ENCODE peak calls at places on chromosomes 7 and 10, in eight cellular contexts. T, D, L, S, G, Y, A and K are unnamed samples.

GRCh38 chr10:123097039-123097438 is 38.7 kb upstream of the HMX3 start:
- DNase-seq in T (no peak), D (no peak), L (no peak), S (no peak), G (no peak), Y (no peak), A (no peak), K (no peak)

GRCh38 chr10:131050162-131050766 is 261.3 kb downstream of the TCERG1L start:
- DNase-seq in T (no peak), D (no peak), L (no peak), S (no peak), G (no peak), Y (no peak), A (no peak), K (no peak)

GRCh38 chr10:69636626-69637550 is 6.8 kb downstream of the FAM241B start:
- DNase-seq in T (no peak), D (no peak), L (no peak), S (peak), G (no peak), Y (peak), A (peak), K (peak)

GRCh38 chr7:27793780-27794179 is 53.8 kb downstream of the TAX1BP1 start:
- DNase-seq in T (peak), D (no peak), L (no peak), S (peak), G (no peak), Y (no peak), A (no peak), K (no peak)

GRCh38 chr7:30799206-30799975 is 28.2 kb downstream of the MINDY4 start:
- DNase-seq in T (peak), D (peak), L (no peak), S (peak), G (no peak), Y (no peak), A (no peak), K (no peak)

GRCh38 chr7:155282671-155283070 is 15.0 kb upstream of the INSIG1 start:
- DNase-seq in T (no peak), D (peak), L (no peak), S (no peak), G (no peak), Y (no peak), A (no peak), K (no peak)

GRCh38 chr10:66788142-66788541 is 137.7 kb upstream of the LRRTM3 start:
- DNase-seq in T (no peak), D (no peak), L (no peak), S (no peak), G (no peak), Y (no peak), A (no peak), K (no peak)

GRCh38 chr7:20797174-20798080 is 10.7 kb upstream of the SP8 start:
- DNase-seq in T (no peak), D (no peak), L (peak), S (no peak), G (no peak), Y (no peak), A (no peak), K (no peak)

GRCh38 chr10:79268100-79268670 is 79.1 kb upstream of the PPIF start:
- DNase-seq in T (peak), D (no peak), L (no peak), S (peak), G (no peak), Y (no peak), A (no peak), K (no peak)

GRCh38 chr7:98091061-98091460 is 15.6 kb upstream of the LMTK2 start:
- DNase-seq in T (no peak), D (no peak), L (no peak), S (peak), G (no peak), Y (no peak), A (no peak), K (no peak)

GRCh38 chr10:114767101-114767588 is 54.4 kb upstream of the FHIP2A start:
- DNase-seq in T (peak), D (no peak), L (no peak), S (peak), G (no peak), Y (no peak), A (no peak), K (no peak)

GRCh38 chr7:14687777-14688176 is 214.8 kb downstream of the DGKB start:
- DNase-seq in T (peak), D (no peak), L (no peak), S (no peak), G (no peak), Y (no peak), A (no peak), K (no peak)
- H3K4me3 ChIP-seq in T (no peak), D (no peak), L (no peak), S (no peak), G (no peak), Y (no peak), A (no peak), K (no peak)

GRCh38 chr10:124389613-124390361 is 28.9 kb downstream of the OAT start:
- DNase-seq in T (no peak), D (peak), L (no peak), S (no peak), G (no peak), Y (no peak), A (no peak), K (no peak)
- TF ChIP-seq CTCF in T (no peak), D (no peak), L (no peak), S (no peak), G (no peak), Y (no peak), A (no peak), K (no peak)

GRCh38 chr7:112997831-112998230 is 88.8 kb downstream of the GPR85 start:
- DNase-seq in T (no peak), D (no peak), L (no peak), S (no peak), G (no peak), Y (no peak), A (no peak), K (no peak)

GRCh38 chr7:112996472-112996871 is 90.2 kb downstream of the GPR85 start:
- DNase-seq in T (no peak), D (no peak), L (no peak), S (no peak), G (no peak), Y (no peak), A (no peak), K (no peak)

GRCh38 chr7:112995091-112995824 is 91.4 kb downstream of the GPR85 start:
- DNase-seq in T (peak), D (no peak), L (peak), S (peak), G (peak), Y (no peak), A (no peak), K (no peak)

GRCh38 chr7:112990619-112991018 is 96.0 kb downstream of the GPR85 start:
- DNase-seq in T (peak), D (no peak), L (no peak), S (peak), G (no peak), Y (no peak), A (no peak), K (no peak)

GRCh38 chr7:112994666-112995065 is 92.0 kb downstream of the GPR85 start:
- DNase-seq in T (no peak), D (no peak), L (no peak), S (no peak), G (no peak), Y (no peak), A (no peak), K (no peak)
- H3K27ac ChIP-seq in T (no peak), D (peak), L (no peak), S (no peak), G (peak), Y (no peak), A (no peak), K (no peak)

DNA sequence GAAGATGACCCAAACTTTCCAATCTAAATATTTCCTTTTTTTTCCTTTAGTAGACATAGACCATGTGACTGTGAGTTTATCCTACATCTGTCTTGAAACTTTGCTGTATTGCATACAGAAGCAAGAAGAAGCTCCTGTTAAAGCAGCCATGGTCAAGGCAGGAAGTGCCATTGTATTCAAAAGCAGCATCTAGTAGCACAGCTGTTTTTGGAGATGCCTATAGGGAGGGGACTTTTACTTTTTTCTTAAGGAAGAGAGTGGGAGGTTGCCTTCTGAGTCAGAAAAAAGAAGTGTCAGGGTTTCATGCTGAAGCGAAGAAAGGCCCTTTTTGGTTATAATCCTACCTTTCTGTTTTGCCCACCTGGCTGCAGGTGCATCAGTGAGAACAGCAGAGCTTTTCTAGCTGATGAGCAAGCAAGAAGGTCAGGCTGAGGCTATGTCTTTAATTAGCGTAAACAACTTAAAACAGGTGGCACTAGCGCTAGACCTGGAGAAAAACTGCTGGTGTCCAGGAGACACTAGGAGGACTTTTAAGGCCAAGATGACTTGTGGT is 234.1 kb upstream of the AGK start:
- DNase-seq in T (no peak), D (no peak), L (no peak), S (no peak), G (no peak), Y (no peak), A (no peak), K (no peak)
- H3K4me3 ChIP-seq in T (no peak), D (no peak), L (no peak), S (no peak), G (no peak), Y (no peak), A (no peak), K (no peak)

GRCh38 chr7:73974948-73975926 is 52.7 kb upstream of the ELN start:
- DNase-seq in T (no peak), D (peak), L (no peak), S (no peak), G (no peak), Y (no peak), A (no peak), K (no peak)

GRCh38 chr7:73977626-73978618 is 50.1 kb upstream of the ELN start:
- DNase-seq in T (no peak), D (peak), L (no peak), S (no peak), G (no peak), Y (no peak), A (no peak), K (peak)

GRCh38 chr7:73976761-73977625 is 51.0 kb upstream of the ELN start:
- DNase-seq in T (no peak), D (peak), L (no peak), S (no peak), G (no peak), Y (no peak), A (no peak), K (no peak)

GRCh38 chr7:73980206-73980605 is 47.8 kb upstream of the ELN start:
- DNase-seq in T (no peak), D (peak), L (no peak), S (no peak), G (no peak), Y (no peak), A (no peak), K (no peak)

DNA sequence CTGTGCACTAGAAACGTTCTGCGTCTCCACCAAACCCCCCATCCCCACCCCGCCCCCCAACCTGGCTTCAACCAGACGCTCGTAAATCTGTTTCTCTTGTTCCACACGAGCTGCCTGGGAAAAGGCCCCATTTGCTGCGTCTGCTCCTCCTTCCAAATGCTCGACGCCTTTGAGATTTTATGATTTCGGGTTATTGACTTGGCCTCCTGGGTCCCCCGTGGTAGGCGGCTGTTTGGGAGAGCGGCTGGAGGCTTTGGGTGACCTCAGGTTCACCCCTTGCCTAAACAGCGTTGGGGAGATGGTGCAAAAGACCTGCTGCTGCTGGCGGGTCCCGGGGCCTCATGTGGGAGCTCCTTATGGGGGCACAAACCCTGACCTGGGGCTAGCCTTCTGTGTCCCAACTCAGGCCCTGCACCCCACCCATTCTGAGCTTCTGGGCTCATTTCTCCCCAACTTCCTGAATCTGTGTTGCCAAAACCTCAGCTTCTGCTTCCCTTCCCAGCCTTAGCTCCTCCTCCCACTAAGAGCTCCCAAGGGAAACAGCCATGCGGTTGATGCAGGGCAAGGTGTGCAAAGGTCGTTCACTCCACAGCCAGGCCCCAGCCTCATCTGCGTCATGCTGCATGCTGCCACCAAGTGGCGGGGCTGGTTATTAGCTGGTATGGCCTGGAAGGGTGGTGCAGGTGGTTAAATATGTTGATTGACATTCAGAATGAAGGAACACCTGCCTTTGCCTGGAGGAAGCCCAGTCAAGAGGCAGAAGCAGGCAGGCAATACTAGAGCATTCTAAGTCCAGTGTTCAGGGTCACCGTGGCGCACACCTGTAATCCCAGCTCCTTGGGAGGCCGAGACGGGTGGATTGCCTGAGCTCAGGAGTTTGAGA is 49.1 kb upstream of the ELN start:
- DNase-seq in T (peak), D (peak), L (peak), S (peak), G (peak), Y (peak), A (no peak), K (peak)
- TF ChIP-seq CTCF in T (peak), D (no peak), L (peak), S (peak), G (peak), Y (peak), A (no peak), K (peak)

GRCh38 chr7:127264219-127264618 is 11.5 kb upstream of the GRM8 start:
- DNase-seq in T (no peak), D (no peak), L (no peak), S (no peak), G (no peak), Y (no peak), A (no peak), K (no peak)
- H3K27ac ChIP-seq in T (no peak), D (no peak), L (no peak), S (no peak), G (no peak), Y (no peak), A (no peak), K (no peak)

DNA sequence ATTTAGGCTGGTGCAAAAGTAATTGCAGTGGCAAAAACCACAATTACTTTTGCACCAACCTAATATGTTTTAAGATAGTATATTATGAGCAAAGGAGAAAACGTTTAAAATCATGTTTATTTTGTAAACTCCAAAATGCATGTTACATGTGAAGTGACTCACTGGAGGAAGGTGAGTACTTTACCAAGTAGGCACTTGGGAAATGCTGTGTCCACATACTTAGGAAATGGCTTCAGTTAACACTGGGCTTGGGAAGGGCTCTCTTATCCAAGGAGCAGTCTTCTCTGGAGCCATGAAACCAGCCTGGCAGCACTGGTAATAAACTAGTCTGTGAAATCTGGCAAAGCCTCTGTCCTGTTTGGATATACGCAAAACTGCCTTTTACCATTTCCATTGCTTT is 4.4 kb downstream of the RPS24 start:
- DNase-seq in T (no peak), D (no peak), L (no peak), S (peak), G (no peak), Y (no peak), A (no peak), K (no peak)
- H3K4me3 ChIP-seq in T (no peak), D (no peak), L (no peak), S (peak), G (no peak), Y (no peak), A (no peak), K (no peak)

DNA sequence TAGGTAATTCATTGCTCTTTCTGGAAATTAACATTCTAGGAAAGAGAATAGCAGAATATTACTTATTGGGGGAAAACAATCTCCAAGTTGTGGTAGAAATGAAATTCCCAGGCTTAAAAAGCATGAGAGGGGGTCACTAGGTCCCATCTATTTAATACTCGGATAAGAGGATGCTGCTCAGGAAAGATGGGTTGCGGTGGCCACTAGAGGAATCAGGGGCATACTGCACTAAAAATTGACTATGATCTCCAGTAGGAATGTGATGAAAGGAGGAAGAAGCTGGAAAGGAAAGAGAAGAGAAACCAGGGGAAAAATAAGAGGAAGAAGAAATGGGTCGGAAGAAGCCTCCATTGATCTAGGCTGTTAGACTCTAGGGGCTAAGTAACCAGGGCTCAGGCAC is 192.8 kb downstream of the GPAM start:
- DNase-seq in T (no peak), D (no peak), L (no peak), S (no peak), G (no peak), Y (no peak), A (no peak), K (no peak)
- TF ChIP-seq CTCF in T (no peak), D (peak), L (no peak), S (no peak), G (no peak), Y (peak), A (no peak), K (no peak)

GRCh38 chr7:141702047-141702567 is at the start of gene DENND11:
- DNase-seq in T (peak), D (peak), L (peak), S (peak), G (peak), Y (no peak), A (peak), K (peak)
- H3K27ac ChIP-seq in T (no peak), D (peak), L (peak), S (no peak), G (peak), Y (peak), A (peak), K (peak)

DNA sequence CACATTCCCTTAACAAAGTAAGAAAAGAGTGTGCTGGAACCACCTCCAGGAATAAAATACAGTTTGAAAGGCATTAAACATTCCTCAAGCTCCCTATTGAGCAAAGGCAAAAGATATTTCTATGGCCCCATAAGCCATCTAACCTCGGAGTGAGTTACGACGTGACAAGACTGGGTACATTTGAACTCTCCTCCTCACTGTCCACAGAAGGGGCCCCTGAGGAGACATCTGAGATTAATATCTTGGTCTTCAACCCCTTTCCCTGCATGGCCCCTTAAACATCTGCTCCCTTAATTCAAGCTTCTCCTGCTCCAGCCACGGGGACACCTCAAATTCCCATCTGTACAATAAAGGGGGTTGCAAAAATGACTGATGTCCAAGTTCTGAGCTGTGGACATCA is 526 bp downstream of the GIMAP1 start:
- DNase-seq in T (no peak), D (no peak), L (no peak), S (no peak), G (no peak), Y (no peak), A (no peak), K (no peak)
- H3K4me3 ChIP-seq in T (no peak), D (peak), L (no peak), S (no peak), G (peak), Y (no peak), A (peak), K (no peak)